ENCODE peak calls at places on chromosomes 4 and X, in six cellular contexts. One of them, this sample, is unnamed.
A peak's percentile ranks its signal among the peaks of the same experiment; 100 is the strongest.

GRCh38 chr4:112765317-112765989 is 128.5 kb downstream of the LARP7 start:
- DNase-seq in effector memory CD8-positive, alpha-beta T cell: no peak
- DNase-seq in EL: peak; percentile 17
- DNase-seq in CD8-positive, alpha-beta T cell: no peak
- DNase-seq in T-helper 9 cell: no peak
- DNase-seq in cerebellar cortex: peak; percentile 41
- DNase-seq in this sample: peak; percentile 24

GRCh38 chrX:56232221-56233082 is at the start of gene KLF8:
- DNase-seq in CD8-positive, alpha-beta T cell: peak; percentile 25
- DNase-seq in effector memory CD8-positive, alpha-beta T cell: no peak
- DNase-seq in cerebellar cortex: peak; percentile 71
- DNase-seq in EL: no peak
- DNase-seq in T-helper 9 cell: peak; percentile 9
- DNase-seq in this sample: peak; percentile 0

GRCh38 chr4:23194751-23195150 is 502.0 kb downstream of the GBA3 start:
- DNase-seq in effector memory CD8-positive, alpha-beta T cell: no peak
- DNase-seq in EL: no peak
- DNase-seq in CD8-positive, alpha-beta T cell: no peak
- DNase-seq in cerebellar cortex: no peak
- DNase-seq in T-helper 9 cell: no peak
- DNase-seq in this sample: no peak

GRCh38 chrX:67607436-67607835 is 63.6 kb downstream of the AR start:
- DNase-seq in CD8-positive, alpha-beta T cell: no peak
- DNase-seq in EL: no peak
- DNase-seq in effector memory CD8-positive, alpha-beta T cell: no peak
- DNase-seq in cerebellar cortex: no peak
- DNase-seq in T-helper 9 cell: no peak
- DNase-seq in this sample: peak; percentile 64

GRCh38 chr4:169571435-169571834 is 40.9 kb downstream of the NEK1 start:
- DNase-seq in T-helper 9 cell: no peak
- DNase-seq in cerebellar cortex: no peak
- DNase-seq in CD8-positive, alpha-beta T cell: no peak
- DNase-seq in EL: no peak
- DNase-seq in effector memory CD8-positive, alpha-beta T cell: no peak
- DNase-seq in this sample: no peak

GRCh38 chr4:3642056-3642630 is 109.9 kb upstream of the LRPAP1 start:
- DNase-seq in CD8-positive, alpha-beta T cell: no peak
- DNase-seq in EL: no peak
- DNase-seq in effector memory CD8-positive, alpha-beta T cell: no peak
- DNase-seq in T-helper 9 cell: no peak
- DNase-seq in cerebellar cortex: no peak
- DNase-seq in this sample: no peak

GRCh38 chr4:156968479-156968984 is 3.1 kb downstream of the PDGFC start:
- DNase-seq in effector memory CD8-positive, alpha-beta T cell: no peak
- DNase-seq in T-helper 9 cell: no peak
- DNase-seq in CD8-positive, alpha-beta T cell: no peak
- DNase-seq in EL: peak; percentile 83
- DNase-seq in cerebellar cortex: peak; percentile 55
- DNase-seq in this sample: peak; percentile 84

GRCh38 chr4:6491235-6491634 is 18.8 kb upstream of the PPP2R2C start:
- DNase-seq in cerebellar cortex: no peak
- DNase-seq in T-helper 9 cell: no peak
- DNase-seq in EL: no peak
- DNase-seq in CD8-positive, alpha-beta T cell: no peak
- DNase-seq in effector memory CD8-positive, alpha-beta T cell: no peak
- DNase-seq in this sample: no peak